ENCODE peak calls at places on chromosomes 4 and X, in five cellular contexts. P, B, E, H and G are unnamed samples.

GRCh38 chrX:119648421-119648775 is 42.2 kb upstream of the NKRF start:
- DNase-seq in E (no peak), P (no peak), B (no peak), H (no peak), G (no peak)

GRCh38 chrX:57772637-57773036 is 92.6 kb upstream of the NLRP2B start:
- DNase-seq in E (no peak), H (no peak), B (no peak), P (no peak), G (no peak)

GRCh38 chrX:151363316-151363715 is 33.7 kb upstream of the VMA21 start:
- DNase-seq in E (no peak), H (no peak), B (no peak), P (no peak), G (no peak)

GRCh38 chrX:16185725-16186136 is 18.4 kb downstream of the MAGEB17 start:
- DNase-seq in P (no peak), H (no peak), B (no peak), E (no peak), G (no peak)

GRCh38 chr4:105603158-105603557 is 50.7 kb downstream of the ARHGEF38 start:
- DNase-seq in B (no peak), P (no peak), E (no peak), H (no peak), G (no peak)

GRCh38 chr4:139835006-139835405 is 169.4 kb downstream of the MGST2 start:
- DNase-seq in E (no peak), H (no peak), B (no peak), P (no peak), G (no peak)

GRCh38 chr4:87543835-87544461 is 14.8 kb upstream of the SPARCL1 start:
- DNase-seq in E (no peak), P (no peak), B (no peak), H (no peak), G (peak; percentile 29)

GRCh38 chr4:176671532-176671931 is 121.2 kb downstream of the VEGFC start:
- DNase-seq in E (no peak), H (no peak), B (no peak), P (no peak), G (no peak)

GRCh38 chrX:46704767-46705386 is 54.0 kb downstream of the SLC9A7 start:
- DNase-seq in H (no peak), B (no peak), P (no peak), E (no peak), G (no peak)

GRCh38 chr4:7020290-7020689 is 22.9 kb upstream of the TADA2B start:
- DNase-seq in B (no peak), E (no peak), H (no peak), P (no peak), G (no peak)